ENCODE peak calls at places on chromosomes 3 and 15, in nine cellular contexts. C, M, A, T, V, O, K, F and G are unnamed samples.

GRCh38 chr15:78925956-78926743 is 18.7 kb downstream of the CTSH start:
- DNase-seq in C (no peak), M (no peak), A (no peak), T (no peak), V (no peak), O (no peak), K (no peak), F (no peak), G (no peak)

GRCh38 chr15:78761891-78762385 is 49.3 kb downstream of the ADAMTS7 start:
- DNase-seq in C (no peak), M (peak; percentile 6), A (no peak), T (no peak), V (no peak), O (peak; percentile 64), K (no peak), F (no peak), G (no peak)

GRCh38 chr3:40584625-40585189 is 59.9 kb downstream of the ZNF621 start:
- DNase-seq in C (peak; percentile 66), M (peak; percentile 89), A (no peak), T (peak; percentile 51), V (peak; percentile 62), O (peak; percentile 94), K (peak; percentile 92), F (peak; percentile 81), G (no peak)

GRCh38 chr3:195282982-195283381 is 12.0 kb upstream of the XXYLT1 start:
- DNase-seq in C (no peak), M (no peak), A (no peak), T (no peak), V (no peak), O (no peak), K (no peak), F (no peak), G (no peak)

GRCh38 chr15:90099868-90100854 is 2.1 kb downstream of the IDH2 start:
- DNase-seq in C (peak; percentile 65), M (no peak), A (no peak), T (peak; percentile 71), V (peak; percentile 44), O (no peak), K (peak; percentile 80), F (peak; percentile 77), G (no peak)

GRCh38 chr3:141255864-141256263 is 24.2 kb downstream of the PXYLP1 start:
- DNase-seq in C (no peak), M (peak; percentile 35), A (no peak), T (peak; percentile 56), V (no peak), O (no peak), K (no peak), F (peak; percentile 7), G (no peak)

GRCh38 chr15:79154491-79155182 is 64.1 kb upstream of the RASGRF1 start:
- DNase-seq in C (no peak), M (no peak), A (no peak), T (peak; percentile 12), V (no peak), O (no peak), K (peak; percentile 31), F (no peak), G (no peak)

GRCh38 chr3:46027736-46028397 is 584 bp upstream of the XCR1 start:
- DNase-seq in C (no peak), M (no peak), A (no peak), T (peak; percentile 18), V (no peak), O (no peak), K (no peak), F (peak; percentile 4), G (no peak)

GRCh38 chr15:78353093-78353492 is 12.9 kb downstream of the CRABP1 start:
- DNase-seq in C (no peak), M (no peak), A (peak; percentile 23), T (peak; percentile 36), V (no peak), O (no peak), K (no peak), F (peak; percentile 27), G (no peak)

GRCh38 chr3:189202583-189202982 is 30.8 kb downstream of the TPRG1 start:
- DNase-seq in C (no peak), M (no peak), A (no peak), T (peak; percentile 36), V (no peak), O (no peak), K (peak; percentile 23), F (no peak), G (no peak)

GRCh38 chr15:51830279-51830806 is 890 bp downstream of the TMOD3 start:
- DNase-seq in C (peak; percentile 50), M (no peak), A (peak; percentile 41), T (no peak), V (no peak), O (no peak), K (peak; percentile 21), F (peak; percentile 60), G (no peak)

GRCh38 chr3:174775603-174776002 is 83.5 kb upstream of the NAALADL2 start:
- DNase-seq in C (no peak), M (no peak), A (no peak), T (peak; percentile 52), V (no peak), O (no peak), K (no peak), F (no peak), G (no peak)

GRCh38 chr3:50660386-50660785 is 14.3 kb upstream of the DOCK3 start:
- DNase-seq in C (no peak), M (peak; percentile 5), A (no peak), T (no peak), V (no peak), O (no peak), K (no peak), F (no peak), G (no peak)

GRCh38 chr15:57654136-57654845 is 52.2 kb upstream of the POLR2M start:
- DNase-seq in C (peak; percentile 43), M (no peak), A (no peak), T (no peak), V (no peak), O (no peak), K (no peak), F (no peak), G (peak; percentile 16)

GRCh38 chr3:126541628-126542339 is 16.9 kb downstream of the C3orf22 start:
- DNase-seq in C (no peak), M (peak; percentile 10), A (no peak), T (no peak), V (no peak), O (peak; percentile 70), K (no peak), F (no peak), G (no peak)

GRCh38 chr3:61686228-61686648 is 124.9 kb downstream of the PTPRG start:
- DNase-seq in C (no peak), M (no peak), A (no peak), T (peak; percentile 30), V (no peak), O (no peak), K (no peak), F (no peak), G (no peak)

GRCh38 chr3:156666073-156666472 is 8.3 kb upstream of the TIPARP start:
- DNase-seq in C (no peak), M (no peak), A (no peak), T (no peak), V (no peak), O (no peak), K (no peak), F (no peak), G (no peak)

GRCh38 chr3:24678441-24678865 is 183.8 kb upstream of the THRB start:
- DNase-seq in C (peak; percentile 72), M (no peak), A (peak; percentile 69), T (peak; percentile 84), V (no peak), O (no peak), K (no peak), F (no peak), G (no peak)

GRCh38 chr3:42497009-42497731 is 5.3 kb upstream of the VIPR1 start:
- DNase-seq in C (peak; percentile 88), M (peak; percentile 63), A (peak; percentile 30), T (peak; percentile 71), V (no peak), O (no peak), K (no peak), F (no peak), G (no peak)

GRCh38 chr3:56930706-56931105 is 129.0 kb upstream of the ARHGEF3 start:
- DNase-seq in C (no peak), M (no peak), A (no peak), T (peak; percentile 72), V (no peak), O (no peak), K (no peak), F (no peak), G (no peak)

GRCh38 chr15:64773606-64774555 is 1.5 kb downstream of the RBPMS2 start:
- DNase-seq in C (no peak), M (no peak), A (no peak), T (no peak), V (no peak), O (peak; percentile 71), K (no peak), F (no peak), G (no peak)

GRCh38 chr3:63684081-63684480 is 31.6 kb downstream of the SNTN start:
- DNase-seq in C (no peak), M (no peak), A (no peak), T (no peak), V (no peak), O (no peak), K (no peak), F (no peak), G (no peak)

GRCh38 chr15:99509686-99510461 is 55.9 kb upstream of the MEF2A start:
- DNase-seq in C (no peak), M (no peak), A (no peak), T (no peak), V (no peak), O (no peak), K (peak; percentile 68), F (no peak), G (no peak)

GRCh38 chr3:162632672-162633071 is 1136.1 kb downstream of the OTOL1 start:
- DNase-seq in C (no peak), M (no peak), A (no peak), T (peak; percentile 9), V (no peak), O (no peak), K (no peak), F (no peak), G (no peak)